ENCODE peak calls at places on chromosomes 7 and 10, in six cellular contexts. T, R, H, I, O and F are unnamed samples.

GRCh38 chr10:118311505-118311904 is 30.6 kb downstream of the FAM204A start:
- DNase-seq in R (no peak), T (no peak), I (no peak), O (no peak), H (no peak), F (no peak)

GRCh38 chr7:127738859-127739258 is 86.9 kb downstream of the SND1 start:
- DNase-seq in I (no peak), R (no peak), O (no peak), H (no peak), T (no peak), F (no peak)

GRCh38 chr7:131861620-131862346 is 305.4 kb upstream of the PODXL start:
- DNase-seq in I (peak), T (no peak), O (no peak), R (no peak), H (no peak), F (no peak)

GRCh38 chr7:68697821-68698280 is 900.4 kb upstream of the AUTS2 start:
- DNase-seq in R (no peak), O (no peak), H (no peak), T (no peak), I (no peak), F (no peak)

GRCh38 chr7:114181280-114181679 is 233.3 kb upstream of the FOXP2 start:
- DNase-seq in T (no peak), I (no peak), R (no peak), O (no peak), H (no peak), F (no peak)

GRCh38 chr10:106815427-106816043 is 349.0 kb downstream of the SORCS1 start:
- DNase-seq in T (no peak), O (no peak), R (no peak), H (no peak), I (no peak), F (no peak)

GRCh38 chr10:86671985-86672710 is 3.8 kb downstream of the LDB3 start:
- DNase-seq in I (no peak), R (no peak), T (no peak), H (no peak), O (no peak), F (no peak)

GRCh38 chr10:122468923-122469781 is 7.8 kb downstream of the HTRA1 start:
- DNase-seq in R (peak), O (no peak), I (peak), T (no peak), H (no peak), F (no peak)

GRCh38 chr10:124336186-124336585 is 82.5 kb downstream of the OAT start:
- DNase-seq in O (no peak), R (no peak), H (no peak), I (no peak), T (no peak), F (no peak)

GRCh38 chr7:149720372-149721083 is 52.9 kb downstream of the ZNF467 start:
- DNase-seq in R (peak), H (no peak), T (no peak), O (no peak), I (no peak), F (peak)

GRCh38 chr7:129816742-129817141 is 136.0 kb downstream of the UBE2H start:
- DNase-seq in R (no peak), T (no peak), H (no peak), I (no peak), O (no peak), F (no peak)